ENCODE peak calls at places on chromosomes 12 and 14, in five cellular contexts. D is HCT116, V is A549, Q is body of pancreas, R is right lobe of liver. S is an unnamed sample.

GRCh38 chr14:50957296-50957695 is 13.0 kb upstream of the PYGL start:
- DNase-seq in V (no peak), R (no peak), D (no peak), Q (no peak), S (no peak)

GRCh38 chr14:82725188-82725587 is 1191.5 kb upstream of the SEL1L start:
- DNase-seq in Q (no peak), D (no peak), V (no peak), R (no peak), S (no peak)

GRCh38 chr12:67720383-67720856 is 71.9 kb downstream of the DYRK2 start:
- DNase-seq in D (no peak), Q (no peak), V (no peak), R (no peak), S (no peak)

GRCh38 chr12:11071414-11071813 is 9.3 kb upstream of the TAS2R46 start:
- DNase-seq in R (no peak), V (no peak), Q (no peak), D (no peak), S (no peak)

GRCh38 chr12:94898388-94898787 is 105.1 kb downstream of the NDUFA12 start:
- DNase-seq in V (no peak), R (no peak), D (no peak), Q (no peak), S (no peak)

GRCh38 chr12:22275847-22276246 is 58.7 kb downstream of the ST8SIA1 start:
- DNase-seq in R (no peak), V (peak; percentile 13), D (no peak), Q (peak; percentile 58), S (peak; percentile 90)

GRCh38 chr12:61220337-61220736 is 1039.9 kb upstream of the USP15 start:
- DNase-seq in D (no peak), R (no peak), Q (no peak), V (no peak), S (no peak)

GRCh38 chr12:6476496-6476895 is 6.0 kb upstream of the VAMP1 start:
- DNase-seq in V (no peak), R (no peak), Q (no peak), D (no peak), S (no peak)

GRCh38 chr12:116361404-116362223 is 84.1 kb upstream of the MED13L start:
- DNase-seq in V (no peak), Q (no peak), R (no peak), D (no peak), S (no peak)

GRCh38 chr12:87756111-87756510 is 273.1 kb downstream of the C12orf50 start:
- DNase-seq in D (no peak), Q (no peak), V (peak; percentile 6), R (no peak), S (no peak)

GRCh38 chr14:78227466-78228077 is 57.4 kb downstream of the NRXN3 start:
- DNase-seq in Q (no peak), D (no peak), V (no peak), R (no peak), S (no peak)

GRCh38 chr12:62260733-62261683 is 804 bp downstream of the USP15 start:
- DNase-seq in R (peak; percentile 56), V (peak; percentile 21), Q (peak; percentile 36), D (peak; percentile 23), S (no peak)

GRCh38 chr12:27237790-27238771 is 6.0 kb upstream of the STK38L start:
- DNase-seq in Q (no peak), V (no peak), D (no peak), R (no peak), S (no peak)

GRCh38 chr12:10967409-10967808 is 19.3 kb downstream of the TAS2R50 start:
- DNase-seq in Q (no peak), V (no peak), D (no peak), R (no peak), S (no peak)

GRCh38 chr12:132322206-132323132 is 6.9 kb downstream of the GALNT9 start:
- DNase-seq in R (no peak), D (no peak), Q (no peak), V (no peak), S (no peak)

GRCh38 chr12:92593734-92594402 is 108.9 kb upstream of the PLEKHG7 start:
- DNase-seq in D (no peak), R (no peak), Q (peak; percentile 13), V (peak; percentile 88), S (no peak)

GRCh38 chr14:100048786-100049185 is 16.4 kb upstream of the EVL start:
- DNase-seq in V (no peak), D (no peak), R (no peak), Q (no peak), S (no peak)

GRCh38 chr12:75738486-75738885 is 227.1 kb upstream of the KRR1 start:
- DNase-seq in R (no peak), D (no peak), V (no peak), Q (no peak), S (no peak)

GRCh38 chr14:63288853-63289252 is 29.9 kb downstream of the GPHB5 start:
- DNase-seq in V (no peak), D (no peak), R (no peak), Q (no peak), S (no peak)

GRCh38 chr12:114902665-114903393 is 218.9 kb upstream of the TBX3 start:
- DNase-seq in D (no peak), V (no peak), Q (no peak), R (no peak), S (no peak)

GRCh38 chr14:68669644-68670343 is 123.1 kb downstream of the ZFP36L1 start:
- DNase-seq in V (no peak), D (no peak), R (peak; percentile 47), Q (peak; percentile 48), S (peak; percentile 23)

GRCh38 chr12:58176296-58176869 is 235.0 kb downstream of the ATP23 start:
- DNase-seq in D (peak; percentile 19), V (peak; percentile 10), Q (peak; percentile 66), R (no peak), S (no peak)

GRCh38 chr14:29233188-29233587 is 466.6 kb downstream of the FOXG1 start:
- DNase-seq in R (no peak), V (no peak), Q (no peak), D (no peak), S (no peak)

GRCh38 chr12:76694369-76694768 is 69.5 kb upstream of the ZDHHC17 start:
- DNase-seq in R (no peak), Q (peak; percentile 43), D (no peak), V (no peak), S (no peak)

GRCh38 chr12:131283191-131283861 is 329.6 kb downstream of the ADGRD1 start:
- DNase-seq in D (no peak), V (no peak), R (no peak), Q (no peak), S (no peak)

GRCh38 chr14:93044601-93045000 is 71.1 kb downstream of the ITPK1 start:
- DNase-seq in V (no peak), Q (no peak), R (no peak), D (no peak), S (no peak)

GRCh38 chr14:61420326-61420725 is 98.9 kb downstream of the PRKCH start:
- DNase-seq in R (no peak), V (no peak), D (peak; percentile 6), Q (no peak), S (no peak)

GRCh38 chr14:102508410-102508773 is 1.2 kb downstream of the ANKRD9 start:
- DNase-seq in R (no peak), D (no peak), V (peak; percentile 60), Q (peak; percentile 67), S (no peak)

GRCh38 chr14:61063461-61063860 is 82.4 kb downstream of the SLC38A6 start:
- DNase-seq in V (no peak), Q (no peak), R (no peak), D (no peak), S (no peak)

GRCh38 chr14:58752782-58753181 is 115.0 kb downstream of the DACT1 start:
- DNase-seq in Q (peak; percentile 90), R (peak; percentile 93), V (peak; percentile 21), D (no peak), S (peak; percentile 67)

GRCh38 chr12:117367006-117367638 is 5.7 kb upstream of the NOS1 start:
- DNase-seq in Q (peak; percentile 89), D (peak; percentile 69), V (peak; percentile 90), R (peak; percentile 79), S (no peak)

GRCh38 chr12:126027816-126028215 is 962.6 kb downstream of the AACS start:
- DNase-seq in D (no peak), R (no peak), V (no peak), Q (no peak), S (no peak)

GRCh38 chr14:35506927-35507326 is 27.0 kb upstream of the INSM2 start:
- DNase-seq in D (no peak), R (no peak), V (no peak), Q (no peak), S (no peak)

GRCh38 chr14:37591311-37591940 is 3.6 kb downstream of the FOXA1 start:
- DNase-seq in D (no peak), Q (no peak), R (peak; percentile 87), V (no peak), S (no peak)

GRCh38 chr14:77804592-77804991 is 4.7 kb downstream of the ADCK1 start:
- DNase-seq in D (no peak), Q (no peak), V (peak; percentile 19), R (no peak), S (no peak)

GRCh38 chr14:20143911-20144310 is 5.3 kb downstream of the OR4N5 start:
- DNase-seq in Q (no peak), V (no peak), D (no peak), R (no peak), S (no peak)
- TF ChIP-seq POLR2A in Q (no peak), V (no peak), D (no peak), R (no peak), S (no peak)

DNA sequence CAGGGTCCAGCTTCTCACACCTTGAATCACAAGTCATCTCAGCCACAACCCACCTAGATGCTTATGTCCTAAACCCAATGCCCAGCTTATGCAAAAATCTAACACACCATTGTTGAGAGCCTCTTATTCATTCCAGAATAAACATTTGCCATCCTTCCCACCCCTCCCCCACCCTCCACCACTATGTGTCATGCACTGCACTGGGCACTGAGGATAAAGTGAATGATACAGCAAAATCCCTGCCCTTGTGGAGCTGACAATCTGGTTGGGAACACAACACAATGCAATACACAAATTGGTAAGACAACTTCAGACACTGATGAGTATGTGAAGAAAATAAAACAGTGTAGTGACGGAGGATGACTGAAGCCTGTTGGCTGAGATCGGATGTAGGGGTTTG is 1.4 kb upstream of the GLTP start:
- DNase-seq in Q (no peak), V (no peak), D (no peak), R (no peak), S (no peak)
- H3K4me3 ChIP-seq in Q (no peak overlapping the region), V (no peak overlapping the region), D (no peak overlapping the region), R (no peak overlapping the region), S (no peak overlapping the region)

GRCh38 chr12:32755654-32756475 is at the start of gene YARS2:
- DNase-seq in D (peak; percentile 97), R (peak; percentile 96), V (peak; percentile 79), Q (peak; percentile 98), S (peak; percentile 93)
- TF ChIP-seq POLR2A in D (peak; percentile 94), R (peak; percentile 74), V (peak; percentile 95), Q (peak; percentile 82), S (peak; percentile 65)

DNA sequence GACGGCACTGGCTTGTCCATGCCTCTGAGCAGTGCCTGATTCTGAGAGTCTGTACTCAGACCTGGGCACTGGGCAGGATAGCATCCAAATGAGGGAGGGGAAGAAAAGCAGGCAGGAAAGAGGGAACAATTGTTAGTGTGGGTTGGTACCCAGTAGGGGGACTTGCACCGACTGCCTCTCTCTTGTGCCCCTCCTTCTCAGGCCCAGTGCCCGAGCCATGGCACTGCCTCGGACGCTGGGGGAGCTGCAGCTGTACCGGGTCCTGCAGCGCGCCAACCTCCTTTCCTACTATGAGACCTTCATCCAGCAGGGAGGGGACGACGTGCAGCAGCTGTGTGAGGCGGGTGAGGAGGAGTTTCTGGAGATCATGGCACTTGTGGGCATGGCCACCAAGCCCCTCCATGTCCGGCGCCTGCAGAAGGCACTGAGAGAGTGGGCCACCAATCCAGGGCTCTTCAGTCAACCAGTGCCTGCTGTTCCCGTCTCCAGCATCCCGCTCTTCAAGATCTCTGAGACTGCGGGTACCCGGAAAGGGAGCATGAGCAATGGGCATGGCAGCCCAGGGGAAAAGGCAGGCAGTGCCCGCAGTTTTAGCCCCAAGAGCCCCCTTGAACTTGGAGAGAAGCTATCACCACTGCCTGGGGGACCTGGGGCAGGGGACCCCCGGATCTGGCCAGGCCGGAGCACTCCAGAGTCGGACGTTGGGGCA is 2.2 kb downstream of the NAB2 start:
- DNase-seq in D (no peak), V (no peak), R (no peak), Q (no peak), S (no peak)
- H3K4me3 ChIP-seq in D (no peak overlapping the region), V (no peak overlapping the region), R (peak overlapping the region; percentile 80), Q (no peak overlapping the region), S (peak overlapping the region; percentile 67)

S was measured in ovary.